ENCODE peak calls at places on chromosomes 2 and 18, in six cellular contexts. A is mucosa of descending colon, T is neural progenitor cell, P is coronary artery, M is choroid plexus epithelial cell, Q is cardiac fibroblast. B is an unnamed sample.

GRCh38 chr2:59182249-59182648 is 941.1 kb upstream of the FANCL start:
- DNase-seq in A (peak; percentile 2), T (peak; percentile 78), P (no peak), M (peak; percentile 68), Q (no peak), B (peak; percentile 2)

GRCh38 chr2:79178073-79178720 is 18.6 kb upstream of the REG3A start:
- DNase-seq in A (no peak), T (no peak), P (no peak), M (no peak), Q (no peak), B (no peak)

GRCh38 chr2:26772064-26773001 is 8.2 kb downstream of the SLC35F6 start:
- DNase-seq in A (peak; percentile 96), T (no peak), P (peak; percentile 92), M (peak; percentile 92), Q (peak; percentile 77), B (peak; percentile 78)

GRCh38 chr18:8242306-8242705 is 366.9 kb upstream of the RAB12 start:
- DNase-seq in A (no peak), T (no peak), P (no peak), M (no peak), Q (peak; percentile 15), B (no peak)

GRCh38 chr2:27381577-27382181 is 1.1 kb upstream of the ZNF513 start:
- DNase-seq in A (no peak), T (peak; percentile 4), P (no peak), M (no peak), Q (no peak), B (no peak)

GRCh38 chr18:23337599-23338444 is 115.3 kb upstream of the RIOK3 start:
- DNase-seq in A (no peak), T (peak; percentile 42), P (no peak), M (peak; percentile 55), Q (peak; percentile 17), B (peak; percentile 52)

GRCh38 chr2:111160758-111161157 is 40.0 kb downstream of the BCL2L11 start:
- DNase-seq in A (no peak), T (no peak), P (no peak), M (peak; percentile 86), Q (peak; percentile 92), B (peak; percentile 88)

GRCh38 chr18:55764382-55764781 is 176.4 kb upstream of the TCF4 start:
- DNase-seq in A (no peak), T (no peak), P (no peak), M (no peak), Q (no peak), B (no peak)

GRCh38 chr2:43219383-43220228 is 6.8 kb downstream of the ZFP36L2 start:
- DNase-seq in A (peak; percentile 93), T (peak; percentile 57), P (peak; percentile 90), M (peak; percentile 85), Q (peak; percentile 88), B (peak; percentile 85)

GRCh38 chr2:44840186-44840850 is 101.2 kb upstream of the SIX3 start:
- DNase-seq in A (no peak), T (no peak), P (peak; percentile 28), M (no peak), Q (no peak), B (no peak)

GRCh38 chr2:226637383-226637782 is 162.2 kb downstream of the IRS1 start:
- DNase-seq in A (no peak), T (no peak), P (no peak), M (no peak), Q (no peak), B (no peak)

GRCh38 chr2:175233135-175233719 is 51.7 kb upstream of the ATP5MC3 start:
- DNase-seq in A (no peak), T (no peak), P (no peak), M (peak; percentile 67), Q (peak; percentile 59), B (peak; percentile 49)

GRCh38 chr2:77028032-77028600 is 494.1 kb downstream of the LRRTM4 start:
- DNase-seq in A (no peak), T (no peak), P (no peak), M (no peak), Q (no peak), B (peak; percentile 2)

GRCh38 chr2:37833420-37833819 is 91.7 kb upstream of the RMDN2 start:
- DNase-seq in A (no peak), T (no peak), P (no peak), M (no peak), Q (peak; percentile 27), B (no peak)

GRCh38 chr18:21074336-21075323 is 37.0 kb downstream of the ROCK1 start:
- DNase-seq in A (no peak), T (peak; percentile 14), P (no peak), M (no peak), Q (no peak), B (no peak)

GRCh38 chr18:70422061-70422965 is 133.5 kb downstream of the SOCS6 start:
- DNase-seq in A (peak; percentile 70), T (no peak), P (peak; percentile 83), M (peak; percentile 97), Q (peak; percentile 97), B (peak; percentile 94)

GRCh38 chr2:105910497-105911238 is 166.0 kb downstream of the NCK2 start:
- DNase-seq in A (no peak), T (no peak), P (no peak), M (no peak), Q (no peak), B (no peak)
- H3K4me3 ChIP-seq in A (no peak overlapping the region), T (no peak overlapping the region), P (no peak overlapping the region), M (no peak overlapping the region), Q (no peak overlapping the region), B (no peak overlapping the region)

GRCh38 chr2:217993817-217994459 is 8.9 kb downstream of the TNS1 start:
- DNase-seq in A (peak; percentile 76), T (peak; percentile 83), P (no peak), M (peak; percentile 51), Q (peak; percentile 45), B (peak; percentile 53)
- TF ChIP-seq CTCF in A (peak; percentile 59), T (peak; percentile 95), P (peak; percentile 66), M (peak; percentile 89), Q (peak; percentile 77), B (peak; percentile 79)

GRCh38 chr2:239240480-239240881 is 160.3 kb downstream of the HDAC4 start:
- DNase-seq in A (no peak), T (no peak), P (peak; percentile 68), M (no peak), Q (no peak), B (no peak)
- H3K4me3 ChIP-seq in A (no peak overlapping the region), T (no peak overlapping the region), P (peak overlapping the region; percentile 13), M (no peak overlapping the region), Q (no peak overlapping the region), B (no peak overlapping the region)

GRCh38 chr2:100818003-100818605 is 1.8 kb upstream of the NPAS2 start:
- DNase-seq in A (no peak), T (no peak), P (no peak), M (peak; percentile 67), Q (peak; percentile 78), B (peak; percentile 67)

GRCh38 chr2:100820346-100821254 is 661 bp downstream of the NPAS2 start:
- DNase-seq in A (peak; percentile 24), T (peak; percentile 39), P (no peak), M (no peak), Q (no peak), B (no peak)

GRCh38 chr2:100817388-100817985 is 2.5 kb upstream of the NPAS2 start:
- DNase-seq in A (no peak), T (no peak), P (no peak), M (no peak), Q (peak; percentile 31), B (no peak)

GRCh38 chr2:100819365-100820345 is at the start of gene NPAS2:
- DNase-seq in A (peak; percentile 57), T (peak; percentile 82), P (no peak), M (peak; percentile 68), Q (peak; percentile 57), B (peak; percentile 74)

DNA sequence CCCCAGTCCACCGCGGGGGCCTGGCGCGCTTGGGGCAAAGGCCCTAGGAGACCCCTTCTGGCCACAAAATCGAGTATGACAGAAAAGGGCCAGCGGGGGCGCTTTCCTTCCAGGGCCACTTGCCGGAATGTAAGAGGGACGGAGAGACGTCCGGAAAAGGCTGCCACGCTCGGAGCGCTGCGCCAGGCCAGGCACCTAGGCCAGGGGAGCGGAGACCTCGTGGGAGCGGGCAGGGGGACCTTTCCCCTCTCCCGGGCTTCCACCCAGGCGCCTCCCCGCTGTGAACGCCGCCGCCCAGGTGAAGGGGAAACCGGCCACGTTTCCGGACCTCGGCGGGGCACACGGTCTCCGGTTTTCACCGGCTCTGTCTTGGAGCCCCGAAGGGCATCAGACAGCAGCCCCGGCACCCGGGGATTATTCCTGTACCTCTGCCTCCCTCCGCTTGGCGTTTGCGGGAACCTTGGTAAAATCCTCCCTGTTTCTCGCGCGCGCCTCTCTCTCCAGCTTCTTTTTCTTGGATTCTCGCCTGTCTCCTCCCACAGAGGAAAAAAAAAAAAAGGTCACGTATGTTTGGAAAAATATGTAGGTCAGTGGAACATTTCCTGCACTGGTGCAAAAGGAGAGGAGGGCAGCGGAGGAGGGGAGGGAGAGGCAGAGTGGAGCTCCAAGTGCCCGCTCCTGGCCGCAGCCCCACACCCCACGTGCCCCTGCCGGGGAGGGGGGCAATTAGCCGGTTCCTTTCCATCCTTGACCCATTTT is 1.2 kb upstream of the NPAS2 start:
- DNase-seq in A (peak; percentile 72), T (peak; percentile 83), P (peak; percentile 86), M (peak; percentile 81), Q (peak; percentile 92), B (peak; percentile 93)
- TF ChIP-seq CTCF in A (no peak), T (peak; percentile 59), P (no peak), M (peak; percentile 41), Q (peak; percentile 34), B (peak; percentile 31)

GRCh38 chr2:30139131-30139870 is 7.5 kb upstream of the YPEL5 start:
- DNase-seq in A (no peak), T (no peak), P (no peak), M (no peak), Q (no peak), B (no peak)
- H3K4me3 ChIP-seq in A (no peak overlapping the region), T (no peak overlapping the region), P (no peak overlapping the region), M (no peak overlapping the region), Q (no peak overlapping the region), B (no peak overlapping the region)

DNA sequence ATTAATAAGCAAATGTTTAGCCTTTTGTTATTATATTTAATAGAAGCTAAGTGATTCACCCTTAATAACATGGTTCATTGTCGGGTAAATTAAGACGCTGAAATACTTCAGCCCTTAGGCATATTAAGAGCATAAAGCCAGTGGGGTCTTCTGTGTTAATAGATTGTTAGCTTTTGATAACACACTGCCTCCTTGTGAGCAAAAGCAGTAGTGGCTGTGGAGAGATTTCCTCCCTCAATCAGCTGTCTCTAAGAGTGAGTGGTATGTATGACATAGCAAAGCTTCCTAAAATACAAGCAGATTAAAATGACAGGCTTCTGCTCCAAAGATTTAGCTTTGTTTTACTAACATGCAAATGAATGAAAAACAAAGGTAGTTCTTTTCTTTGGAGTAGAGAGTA is 143.7 kb upstream of the SYT4 start:
- DNase-seq in A (no peak), T (peak; percentile 31), P (no peak), M (no peak), Q (no peak), B (no peak)
- TF ChIP-seq CTCF in A (no peak), T (peak; percentile 64), P (no peak), M (peak; percentile 19), Q (peak; percentile 12), B (peak; percentile 13)

GRCh38 chr2:47404356-47404755 is 1.4 kb downstream of the MSH2 start:
- DNase-seq in A (peak; percentile 40), T (no peak), P (no peak), M (no peak), Q (no peak), B (no peak)
- H3K4me3 ChIP-seq in A (no peak overlapping the region), T (peak overlapping the region; percentile 69), P (peak overlapping the region; percentile 97), M (no peak overlapping the region), Q (no peak overlapping the region), B (peak overlapping the region; percentile 87)